ENCODE peak calls at places on chromosomes 2 and 18, in four cellular contexts. One of them, this sample, is unnamed.
A peak's percentile ranks its signal among the peaks of the same experiment; 100 is the strongest.

GRCh38 chr2:172600644-172601043 is 44.8 kb downstream of the PDK1 start:
- DNase-seq in naive thymus-derived CD4-positive, alpha-beta T cell: no peak
- DNase-seq in OCI-LY7: no peak
- DNase-seq in heart right ventricle: no peak
- DNase-seq in this sample: no peak

GRCh38 chr2:214378455-214379103 is 32.3 kb upstream of the VWC2L start:
- DNase-seq in naive thymus-derived CD4-positive, alpha-beta T cell: no peak
- DNase-seq in OCI-LY7: no peak
- DNase-seq in heart right ventricle: no peak
- DNase-seq in this sample: no peak

GRCh38 chr2:230457073-230457768 is 41.2 kb downstream of the SP100 start:
- DNase-seq in naive thymus-derived CD4-positive, alpha-beta T cell: no peak
- DNase-seq in OCI-LY7: peak; percentile 26
- DNase-seq in heart right ventricle: no peak
- DNase-seq in this sample: no peak

GRCh38 chr18:43125471-43125870 is 10.0 kb upstream of the RIT2 start:
- DNase-seq in naive thymus-derived CD4-positive, alpha-beta T cell: no peak
- DNase-seq in OCI-LY7: no peak
- DNase-seq in heart right ventricle: no peak
- DNase-seq in this sample: no peak

GRCh38 chr18:57803119-57803969 is at the start of gene ATP8B1:
- DNase-seq in naive thymus-derived CD4-positive, alpha-beta T cell: no peak
- DNase-seq in OCI-LY7: no peak
- DNase-seq in heart right ventricle: peak; percentile 82
- DNase-seq in this sample: no peak

GRCh38 chr2:109428281-109428680 is 185.5 kb downstream of the SEPTIN10 start:
- DNase-seq in naive thymus-derived CD4-positive, alpha-beta T cell: no peak
- DNase-seq in OCI-LY7: no peak
- DNase-seq in heart right ventricle: no peak
- DNase-seq in this sample: no peak

GRCh38 chr2:18589354-18589753 is at the start of gene NT5C1B:
- DNase-seq in naive thymus-derived CD4-positive, alpha-beta T cell: no peak
- DNase-seq in OCI-LY7: no peak
- DNase-seq in heart right ventricle: no peak
- DNase-seq in this sample: no peak

GRCh38 chr18:55322176-55322735 is 265.7 kb downstream of the TCF4 start:
- DNase-seq in naive thymus-derived CD4-positive, alpha-beta T cell: peak; percentile 9
- DNase-seq in OCI-LY7: peak; percentile 70
- DNase-seq in heart right ventricle: peak; percentile 84
- DNase-seq in this sample: peak; percentile 88

GRCh38 chr2:112021781-112022231 is 33.3 kb upstream of the TMEM87B start:
- DNase-seq in naive thymus-derived CD4-positive, alpha-beta T cell: no peak
- DNase-seq in OCI-LY7: no peak
- DNase-seq in heart right ventricle: no peak
- DNase-seq in this sample: no peak

GRCh38 chr2:239412914-239413603 is 12.2 kb upstream of the HDAC4 start:
- DNase-seq in naive thymus-derived CD4-positive, alpha-beta T cell: no peak
- DNase-seq in OCI-LY7: no peak
- DNase-seq in heart right ventricle: no peak
- DNase-seq in this sample: no peak

GRCh38 chr2:105782646-105783045 is 37.9 kb downstream of the NCK2 start:
- DNase-seq in naive thymus-derived CD4-positive, alpha-beta T cell: no peak
- DNase-seq in OCI-LY7: no peak
- DNase-seq in heart right ventricle: no peak
- DNase-seq in this sample: no peak
- H3K4me3 ChIP-seq in naive thymus-derived CD4-positive, alpha-beta T cell: peak overlapping the region; percentile 52
- H3K4me3 ChIP-seq in OCI-LY7: no peak overlapping the region
- H3K4me3 ChIP-seq in heart right ventricle: no peak overlapping the region
- H3K4me3 ChIP-seq in this sample: no peak overlapping the region

GRCh38 chr2:61456746-61457420 is 14.0 kb downstream of the USP34 start:
- DNase-seq in naive thymus-derived CD4-positive, alpha-beta T cell: no peak
- DNase-seq in OCI-LY7: no peak
- DNase-seq in heart right ventricle: no peak
- DNase-seq in this sample: no peak
- H3K27ac ChIP-seq in naive thymus-derived CD4-positive, alpha-beta T cell: no peak overlapping the region
- H3K27ac ChIP-seq in OCI-LY7: peak overlapping the region; percentile 41
- H3K27ac ChIP-seq in heart right ventricle: peak overlapping the region; percentile 78
- H3K27ac ChIP-seq in this sample: no peak overlapping the region

DNA sequence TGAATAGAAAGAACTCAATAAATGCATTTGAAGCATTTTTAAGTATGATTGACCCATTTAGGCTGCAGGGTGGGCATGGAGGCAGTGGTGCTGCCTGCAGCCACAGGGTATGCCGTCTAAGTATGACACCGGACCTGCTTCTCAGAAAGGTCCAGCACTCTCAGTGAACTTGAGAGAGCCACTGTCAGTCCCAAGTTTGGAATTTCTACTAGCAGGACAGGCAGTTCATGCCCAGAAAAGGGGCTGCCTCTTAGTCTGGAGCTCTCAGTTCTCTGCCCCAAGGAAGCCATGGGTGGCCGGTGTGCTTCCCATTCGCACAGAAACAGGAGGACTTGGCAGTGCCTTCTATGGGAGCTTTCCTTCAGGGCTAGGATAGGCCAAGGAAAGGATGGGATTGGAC is 24.0 kb upstream of the MYCN start:
- DNase-seq in naive thymus-derived CD4-positive, alpha-beta T cell: no peak
- DNase-seq in OCI-LY7: no peak
- DNase-seq in heart right ventricle: no peak
- DNase-seq in this sample: no peak
- H3K4me1 ChIP-seq in naive thymus-derived CD4-positive, alpha-beta T cell: no peaks in the 10 kb centered on the region
- H3K4me1 ChIP-seq in OCI-LY7: no peaks in the 10 kb centered on the region
- H3K4me1 ChIP-seq in heart right ventricle: no peaks in the 10 kb centered on the region
- H3K4me1 ChIP-seq in this sample: peaks cover 74% of the 10 kb centered on the region

GRCh38 chr2:159941729-159942128 is 120.7 kb downstream of the PLA2R1 start:
- DNase-seq in naive thymus-derived CD4-positive, alpha-beta T cell: no peak
- DNase-seq in OCI-LY7: no peak
- DNase-seq in heart right ventricle: no peak
- DNase-seq in this sample: no peak
- H3K4me3 ChIP-seq in naive thymus-derived CD4-positive, alpha-beta T cell: no peak overlapping the region
- H3K4me3 ChIP-seq in OCI-LY7: no peak overlapping the region
- H3K4me3 ChIP-seq in heart right ventricle: no peak overlapping the region
- H3K4me3 ChIP-seq in this sample: no peak overlapping the region

GRCh38 chr2:60336442-60337141 is 216.9 kb downstream of the BCL11A start:
- DNase-seq in naive thymus-derived CD4-positive, alpha-beta T cell: no peak
- DNase-seq in OCI-LY7: peak; percentile 72
- DNase-seq in heart right ventricle: no peak
- DNase-seq in this sample: no peak
- H3K27ac ChIP-seq in naive thymus-derived CD4-positive, alpha-beta T cell: no peak overlapping the region
- H3K27ac ChIP-seq in OCI-LY7: peak overlapping the region; percentile 64
- H3K27ac ChIP-seq in heart right ventricle: no peak overlapping the region
- H3K27ac ChIP-seq in this sample: no peak overlapping the region

This sample was measured in SJCRH30.